ENCODE peak calls at places on chromosomes 7 and 10, in four cellular contexts. G is hepatocyte, T is GM23248, U is astrocyte of the spinal cord. S is an unnamed sample.

GRCh38 chr7:118280319-118281012 is 56.0 kb downstream of the ANKRD7 start:
- DNase-seq in U (peak), G (no peak), T (no peak), S (no peak)

GRCh38 chr10:78738861-78739260 is 329.9 kb upstream of the ZMIZ1 start:
- DNase-seq in U (no peak), T (no peak), G (no peak), S (no peak)

GRCh38 chr7:133561361-133561760 is 308.5 kb downstream of the EXOC4 start:
- DNase-seq in T (peak), U (no peak), G (no peak), S (no peak)

GRCh38 chr10:110850990-110851389 is 20.7 kb upstream of the PDCD4 start:
- DNase-seq in T (peak), G (peak), U (no peak), S (no peak)

GRCh38 chr10:133357293-133358151 is at the start of gene FUOM:
- DNase-seq in T (peak), U (peak), G (peak), S (no peak)

GRCh38 chr10:75035975-75036708 is 75.3 kb upstream of the SAMD8 start:
- DNase-seq in G (no peak), U (no peak), T (peak), S (no peak)

GRCh38 chr10:132539431-132539839 is 1.8 kb downstream of the INPP5A start:
- DNase-seq in G (no peak), U (no peak), T (peak), S (no peak)

GRCh38 chr7:136405931-136406777 is 429.0 kb upstream of the MTPN start:
- DNase-seq in G (peak), T (peak), U (peak), S (no peak)

GRCh38 chr10:72502581-72502980 is 123.3 kb downstream of the MICU1 start:
- DNase-seq in G (no peak), T (peak), U (no peak), S (no peak)

GRCh38 chr7:2760098-2760889 is 72.3 kb downstream of the AMZ1 start:
- DNase-seq in G (peak), T (peak), U (peak), S (no peak)

GRCh38 chr7:2553831-2554581 is 1.3 kb downstream of the BRAT1 start:
- DNase-seq in U (no peak), G (no peak), T (no peak), S (no peak)

GRCh38 chr7:63899691-63900393 is 98.8 kb upstream of the ZNF722 start:
- DNase-seq in U (no peak), G (no peak), T (peak), S (peak)

GRCh38 chr10:128950159-128950956 is 516.7 kb upstream of the MGMT start:
- DNase-seq in U (no peak), T (no peak), G (no peak), S (no peak)

GRCh38 chr10:90319188-90319914 is 538.5 kb downstream of the HTR7 start:
- DNase-seq in G (peak), T (peak), U (peak), S (no peak)

GRCh38 chr7:2792856-2793487 is 51.1 kb downstream of the GNA12 start:
- DNase-seq in G (no peak), T (no peak), U (no peak), S (no peak)

GRCh38 chr10:99945286-99945685 is 64.5 kb downstream of the DNMBP start:
- DNase-seq in U (peak), G (peak), T (peak), S (no peak)

GRCh38 chr7:116455499-116455898 is 44.0 kb upstream of the CAV2 start:
- DNase-seq in U (no peak), T (peak), G (no peak), S (no peak)

GRCh38 chr7:142130282-142130681 is 18.8 kb downstream of the MGAM2 start:
- DNase-seq in U (no peak), T (peak), G (no peak), S (no peak)

GRCh38 chr7:150415161-150416160 is 35.0 kb upstream of the GIMAP8 start:
- DNase-seq in G (no peak), T (no peak), U (no peak), S (peak)

GRCh38 chr10:17227367-17228080 is 517 bp upstream of the VIM start:
- DNase-seq in U (peak), T (peak), G (no peak), S (no peak)

GRCh38 chr7:137241655-137242054 is 101.9 kb downstream of the PTN start:
- DNase-seq in U (peak), T (no peak), G (no peak), S (no peak)

GRCh38 chr10:58266003-58266825 is 1.5 kb downstream of the IPMK start:
- DNase-seq in U (peak), G (peak), T (peak), S (no peak)

GRCh38 chr10:68876246-68876918 is 24.7 kb upstream of the DDX50 start:
- DNase-seq in U (no peak), G (peak), T (no peak), S (no peak)

GRCh38 chr7:81767883-81768282 is 2.0 kb downstream of the HGF start:
- DNase-seq in T (peak), U (no peak), G (no peak), S (no peak)
- H3K4me3 ChIP-seq in T (peak), U (no peak), G (no peak), S (peak)

DNA sequence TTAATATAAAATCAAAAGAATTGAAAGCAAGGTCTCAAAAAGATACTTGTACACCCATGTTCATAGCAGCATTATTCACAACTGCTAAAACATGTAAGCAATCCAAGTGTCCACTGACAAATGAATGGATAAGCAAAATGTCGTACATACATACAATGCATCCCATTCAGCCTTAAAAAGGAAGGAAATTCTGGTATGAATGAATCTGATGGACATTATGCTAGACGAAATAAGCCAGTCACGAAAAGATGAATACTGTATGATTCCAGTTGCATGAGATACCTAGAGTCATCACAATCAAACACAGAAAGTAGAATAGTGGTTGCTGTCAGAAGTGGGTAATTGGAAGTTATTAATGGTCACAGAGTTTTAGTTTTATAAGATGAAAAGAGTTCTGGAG is 9.5 kb upstream of the TAC1 start:
- DNase-seq in G (no peak), U (no peak), T (no peak), S (no peak)
- H3K4me3 ChIP-seq in G (no peak), U (no peak), T (no peak), S (no peak)

DNA sequence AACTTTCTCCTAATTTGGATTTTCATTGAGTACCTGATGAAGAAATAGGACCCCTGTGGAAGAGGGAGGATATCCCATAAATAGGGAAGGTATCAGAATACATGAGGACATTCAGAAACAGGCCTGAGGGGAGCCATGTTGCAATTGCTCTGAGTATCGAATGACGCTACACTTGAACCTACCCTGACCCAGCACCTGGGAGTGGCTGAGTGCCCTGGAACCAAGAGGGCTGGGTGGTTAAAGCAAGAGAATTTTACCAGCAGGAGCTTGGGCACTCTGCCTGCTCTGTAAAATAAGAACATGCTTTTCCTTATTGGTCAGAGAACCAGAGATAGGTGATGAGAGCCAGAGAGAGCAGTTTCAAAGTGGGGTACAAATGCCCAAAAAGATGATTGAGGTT is 7.2 kb downstream of the NEUROD6 start:
- DNase-seq in U (no peak), G (no peak), T (no peak), S (no peak)
- H3K4me3 ChIP-seq in U (no peak), G (no peak), T (no peak), S (no peak)

DNA sequence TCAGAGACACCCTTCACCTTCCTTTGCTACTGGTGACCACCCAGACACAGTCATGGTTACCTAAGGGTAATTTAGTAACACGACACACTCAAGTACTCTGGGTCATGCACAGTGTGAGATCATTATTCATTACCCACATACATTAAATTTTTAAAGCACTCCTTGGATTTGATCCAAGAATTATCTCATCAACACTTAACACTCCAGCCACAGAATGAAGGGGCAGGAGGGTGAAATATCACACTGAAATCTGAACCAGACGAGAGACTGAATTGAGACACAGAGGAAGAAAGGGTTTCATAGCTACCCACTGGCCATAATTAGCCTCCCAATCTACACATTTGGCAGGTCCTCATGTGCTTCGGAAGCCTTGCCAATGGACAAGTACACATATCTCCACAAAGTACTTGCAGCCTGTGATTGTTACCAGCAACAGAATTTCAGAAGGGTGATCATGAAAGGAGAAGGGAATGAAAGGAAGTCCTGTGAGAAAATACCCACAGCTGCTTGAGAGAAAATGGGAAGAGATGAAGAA is 189.3 kb downstream of the POLR1F start:
- DNase-seq in T (peak), G (no peak), U (peak), S (no peak)
- H3K4me3 ChIP-seq in T (no peak), G (no peak), U (no peak), S (no peak)

GRCh38 chr10:13439771-13440708 is 88.8 kb downstream of the BEND7 start:
- DNase-seq in T (peak), G (peak), U (peak), S (peak)

GRCh38 chr10:13439313-13439712 is 89.5 kb downstream of the BEND7 start:
- DNase-seq in T (no peak), G (no peak), U (no peak), S (no peak)

GRCh38 chr10:13437026-13437555 is 89.0 kb upstream of the SEPHS1 start:
- DNase-seq in T (no peak), U (no peak), G (no peak), S (no peak)

GRCh38 chr10:13441476-13441875 is 87.3 kb downstream of the BEND7 start:
- DNase-seq in G (no peak), T (no peak), U (no peak), S (no peak)

DNA sequence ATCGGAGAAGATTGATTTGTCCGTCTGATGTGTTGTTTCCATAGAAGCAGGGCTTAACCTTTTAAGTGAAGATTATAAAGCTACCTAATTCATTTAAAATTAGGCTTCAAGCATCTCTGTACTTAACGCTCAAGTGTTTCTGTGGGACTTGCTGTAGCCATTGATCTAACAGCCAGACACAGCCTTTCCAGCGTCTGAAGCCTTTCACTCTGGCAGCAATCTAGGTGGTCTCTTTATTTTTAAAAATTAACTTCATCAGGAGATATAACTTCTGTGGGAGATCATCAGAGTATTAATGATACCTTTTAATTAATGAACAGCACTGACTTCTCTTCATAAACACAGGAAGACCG is 88.1 kb downstream of the BEND7 start:
- DNase-seq in T (no peak), U (no peak), G (no peak), S (no peak)
- H3K4me3 ChIP-seq in T (peak), U (no peak), G (no peak), S (peak)

DNA sequence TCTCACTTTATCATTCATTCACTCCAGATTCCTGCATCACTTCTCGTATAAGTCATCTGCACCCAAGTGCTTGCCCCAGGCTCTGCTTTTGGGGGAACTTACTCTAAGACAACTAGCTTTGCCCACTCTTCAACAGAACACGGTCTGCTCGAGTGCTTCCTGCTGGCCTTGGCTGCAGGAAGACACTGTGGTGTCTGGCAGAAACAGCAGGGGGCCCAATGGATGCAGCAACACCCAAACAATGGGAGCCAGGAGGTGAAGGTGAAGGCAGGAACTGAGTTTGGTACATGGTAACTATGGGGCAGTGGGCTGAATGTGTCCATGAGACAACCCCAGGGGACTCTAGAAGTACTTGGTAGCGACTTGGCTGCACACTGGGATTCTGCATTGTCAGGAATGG is 344.0 kb downstream of the REEP3 start:
- DNase-seq in U (no peak), G (no peak), T (no peak), S (no peak)
- H3K4me3 ChIP-seq in U (no peak), G (no peak), T (no peak), S (no peak)

DNA sequence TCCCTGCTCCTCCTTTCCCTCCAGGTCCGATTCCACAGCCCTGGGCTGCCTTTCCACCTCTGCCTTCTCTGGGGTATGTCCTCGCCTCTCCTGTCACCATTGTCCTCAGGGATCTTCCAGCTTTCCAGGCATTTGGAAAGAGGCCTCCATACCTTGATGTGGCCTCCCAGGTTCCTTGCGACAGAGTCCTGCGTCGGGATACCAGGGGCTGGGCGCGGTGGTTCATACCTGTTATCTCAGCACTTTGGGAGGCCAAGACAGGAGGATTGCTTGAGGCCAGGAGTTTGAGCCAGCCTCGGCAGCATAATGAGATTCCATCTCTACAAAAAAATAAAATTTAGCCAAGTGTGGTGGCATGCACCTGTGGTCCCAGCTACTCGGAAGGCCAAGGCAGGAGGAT is 171.1 kb downstream of the CUX1 start:
- DNase-seq in G (no peak), U (no peak), T (no peak), S (no peak)
- H3K4me3 ChIP-seq in G (no peak), U (no peak), T (no peak), S (no peak)